ENCODE peak calls at places on chromosomes 1 and 21, in seven cellular contexts. One of them, this sample, is unnamed.

GRCh38 chr21:41397416-41397815 is 28.6 kb upstream of the MX1 start:
- DNase-seq in body of pancreas: no peak
- DNase-seq in K562: no peak
- DNase-seq in MCF 10A: no peak
- DNase-seq in mammary epithelial cell: no peak
- DNase-seq in AG10803: no peak
- DNase-seq in CD8-positive, alpha-beta T cell: no peak
- DNase-seq in this sample: no peak

GRCh38 chr1:228827026-228827425 is 91.7 kb downstream of the RHOU start:
- DNase-seq in body of pancreas: no peak
- DNase-seq in K562: no peak
- DNase-seq in MCF 10A: peak; percentile 53
- DNase-seq in mammary epithelial cell: no peak
- DNase-seq in AG10803: peak; percentile 1
- DNase-seq in CD8-positive, alpha-beta T cell: no peak
- DNase-seq in this sample: no peak

GRCh38 chr21:32946654-32947053 is 79.1 kb upstream of the OLIG2 start:
- DNase-seq in body of pancreas: no peak
- DNase-seq in K562: no peak
- DNase-seq in MCF 10A: no peak
- DNase-seq in mammary epithelial cell: no peak
- DNase-seq in AG10803: peak; percentile 1
- DNase-seq in CD8-positive, alpha-beta T cell: no peak
- DNase-seq in this sample: no peak

GRCh38 chr1:94072840-94073516 is 48.0 kb downstream of the ABCA4 start:
- DNase-seq in body of pancreas: no peak
- DNase-seq in K562: no peak
- DNase-seq in MCF 10A: no peak
- DNase-seq in mammary epithelial cell: no peak
- DNase-seq in AG10803: no peak
- DNase-seq in CD8-positive, alpha-beta T cell: no peak
- DNase-seq in this sample: no peak

GRCh38 chr1:30823627-30823968 is 66.0 kb upstream of the LAPTM5 start:
- DNase-seq in body of pancreas: no peak
- DNase-seq in K562: no peak
- DNase-seq in MCF 10A: no peak
- DNase-seq in mammary epithelial cell: no peak
- DNase-seq in AG10803: no peak
- DNase-seq in CD8-positive, alpha-beta T cell: no peak
- DNase-seq in this sample: peak; percentile 13

GRCh38 chr1:115668579-115668978 is 26.8 kb downstream of the VANGL1 start:
- DNase-seq in body of pancreas: no peak
- DNase-seq in K562: no peak
- DNase-seq in MCF 10A: no peak
- DNase-seq in mammary epithelial cell: peak; percentile 56
- DNase-seq in AG10803: no peak
- DNase-seq in CD8-positive, alpha-beta T cell: no peak
- DNase-seq in this sample: no peak

GRCh38 chr1:184532199-184532598 is 145.4 kb downstream of the C1orf21 start:
- DNase-seq in body of pancreas: no peak
- DNase-seq in K562: no peak
- DNase-seq in MCF 10A: no peak
- DNase-seq in mammary epithelial cell: peak; percentile 47
- DNase-seq in AG10803: no peak
- DNase-seq in CD8-positive, alpha-beta T cell: no peak
- DNase-seq in this sample: no peak

GRCh38 chr1:193680924-193681316 is 494.5 kb upstream of the B3GALT2 start:
- DNase-seq in body of pancreas: no peak
- DNase-seq in K562: no peak
- DNase-seq in MCF 10A: no peak
- DNase-seq in mammary epithelial cell: no peak
- DNase-seq in AG10803: no peak
- DNase-seq in CD8-positive, alpha-beta T cell: no peak
- DNase-seq in this sample: no peak

GRCh38 chr1:31310131-31310530 is 13.3 kb downstream of the ZCCHC17 start:
- DNase-seq in body of pancreas: no peak
- DNase-seq in K562: no peak
- DNase-seq in MCF 10A: no peak
- DNase-seq in mammary epithelial cell: no peak
- DNase-seq in AG10803: peak; percentile 89
- DNase-seq in CD8-positive, alpha-beta T cell: no peak
- DNase-seq in this sample: no peak

GRCh38 chr1:63747445-63747844 is 26.4 kb upstream of the ROR1 start:
- DNase-seq in body of pancreas: no peak
- DNase-seq in K562: no peak
- DNase-seq in MCF 10A: no peak
- DNase-seq in mammary epithelial cell: no peak
- DNase-seq in AG10803: no peak
- DNase-seq in CD8-positive, alpha-beta T cell: no peak
- DNase-seq in this sample: no peak

GRCh38 chr1:149940427-149940826 is 3.7 kb upstream of the MTMR11 start:
- DNase-seq in body of pancreas: no peak
- DNase-seq in K562: no peak
- DNase-seq in MCF 10A: no peak
- DNase-seq in mammary epithelial cell: no peak
- DNase-seq in AG10803: no peak
- DNase-seq in CD8-positive, alpha-beta T cell: no peak
- DNase-seq in this sample: no peak

GRCh38 chr1:149945206-149945605 is 8.5 kb upstream of the MTMR11 start:
- DNase-seq in body of pancreas: no peak
- DNase-seq in K562: no peak
- DNase-seq in MCF 10A: no peak
- DNase-seq in mammary epithelial cell: no peak
- DNase-seq in AG10803: no peak
- DNase-seq in CD8-positive, alpha-beta T cell: no peak
- DNase-seq in this sample: no peak

GRCh38 chr1:149942885-149943284 is 6.2 kb upstream of the MTMR11 start:
- DNase-seq in body of pancreas: no peak
- DNase-seq in K562: no peak
- DNase-seq in MCF 10A: no peak
- DNase-seq in mammary epithelial cell: no peak
- DNase-seq in AG10803: no peak
- DNase-seq in CD8-positive, alpha-beta T cell: no peak
- DNase-seq in this sample: no peak

GRCh38 chr1:149937779-149938178 is 1.1 kb upstream of the MTMR11 start:
- DNase-seq in body of pancreas: no peak
- DNase-seq in K562: no peak
- DNase-seq in MCF 10A: no peak
- DNase-seq in mammary epithelial cell: no peak
- DNase-seq in AG10803: no peak
- DNase-seq in CD8-positive, alpha-beta T cell: no peak
- DNase-seq in this sample: no peak

DNA sequence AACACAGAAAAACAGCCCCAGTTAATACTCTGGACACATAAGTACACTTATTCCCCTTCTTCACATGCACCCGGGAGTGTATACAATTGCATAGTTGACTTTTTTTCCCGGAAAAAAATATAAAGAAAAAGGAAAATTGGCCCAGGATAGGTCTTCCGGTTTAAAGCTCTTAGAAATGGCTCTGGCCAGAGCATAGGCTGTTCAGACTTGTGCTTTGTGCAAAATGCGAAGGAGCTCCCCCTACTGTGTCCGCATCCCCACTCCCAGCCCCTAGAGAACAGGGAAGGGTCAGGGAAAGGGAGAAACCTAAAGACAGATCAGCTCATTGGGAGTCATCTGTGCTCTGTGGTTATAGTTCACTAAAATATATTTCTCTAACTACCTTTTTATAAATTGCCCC is 5.5 kb upstream of the MTMR11 start:
- DNase-seq in body of pancreas: no peak
- DNase-seq in K562: peak; percentile 66
- DNase-seq in MCF 10A: peak; percentile 28
- DNase-seq in mammary epithelial cell: no peak
- DNase-seq in AG10803: no peak
- DNase-seq in CD8-positive, alpha-beta T cell: no peak
- DNase-seq in this sample: peak; percentile 28
- TF ChIP-seq CTCF in body of pancreas: no peak
- TF ChIP-seq CTCF in K562: peak; percentile 46
- TF ChIP-seq CTCF in MCF 10A: no peak
- TF ChIP-seq CTCF in mammary epithelial cell: no peak
- TF ChIP-seq CTCF in AG10803: peak; percentile 35
- TF ChIP-seq CTCF in CD8-positive, alpha-beta T cell: no peak
- TF ChIP-seq CTCF in this sample: peak; percentile 21

GRCh38 chr1:15384301-15384901 is 25.3 kb upstream of the EFHD2 start:
- DNase-seq in body of pancreas: no peak
- DNase-seq in K562: no peak
- DNase-seq in MCF 10A: no peak
- DNase-seq in mammary epithelial cell: no peak
- DNase-seq in AG10803: peak; percentile 11
- DNase-seq in CD8-positive, alpha-beta T cell: no peak
- DNase-seq in this sample: no peak
- TF ChIP-seq CTCF in body of pancreas: no peak
- TF ChIP-seq CTCF in K562: no peak
- TF ChIP-seq CTCF in MCF 10A: no peak
- TF ChIP-seq CTCF in mammary epithelial cell: no peak
- TF ChIP-seq CTCF in AG10803: no peak
- TF ChIP-seq CTCF in CD8-positive, alpha-beta T cell: no peak
- TF ChIP-seq CTCF in this sample: no peak

GRCh38 chr1:230317823-230318819 is 108.0 kb downstream of the PGBD5 start:
- DNase-seq in body of pancreas: peak; percentile 38
- DNase-seq in K562: no peak
- DNase-seq in MCF 10A: peak; percentile 73
- DNase-seq in mammary epithelial cell: no peak
- DNase-seq in AG10803: no peak
- DNase-seq in CD8-positive, alpha-beta T cell: no peak
- DNase-seq in this sample: peak; percentile 21
- TF ChIP-seq CTCF in body of pancreas: no peak
- TF ChIP-seq CTCF in K562: no peak
- TF ChIP-seq CTCF in MCF 10A: no peak
- TF ChIP-seq CTCF in mammary epithelial cell: no peak
- TF ChIP-seq CTCF in AG10803: no peak
- TF ChIP-seq CTCF in CD8-positive, alpha-beta T cell: no peak
- TF ChIP-seq CTCF in this sample: no peak

DNA sequence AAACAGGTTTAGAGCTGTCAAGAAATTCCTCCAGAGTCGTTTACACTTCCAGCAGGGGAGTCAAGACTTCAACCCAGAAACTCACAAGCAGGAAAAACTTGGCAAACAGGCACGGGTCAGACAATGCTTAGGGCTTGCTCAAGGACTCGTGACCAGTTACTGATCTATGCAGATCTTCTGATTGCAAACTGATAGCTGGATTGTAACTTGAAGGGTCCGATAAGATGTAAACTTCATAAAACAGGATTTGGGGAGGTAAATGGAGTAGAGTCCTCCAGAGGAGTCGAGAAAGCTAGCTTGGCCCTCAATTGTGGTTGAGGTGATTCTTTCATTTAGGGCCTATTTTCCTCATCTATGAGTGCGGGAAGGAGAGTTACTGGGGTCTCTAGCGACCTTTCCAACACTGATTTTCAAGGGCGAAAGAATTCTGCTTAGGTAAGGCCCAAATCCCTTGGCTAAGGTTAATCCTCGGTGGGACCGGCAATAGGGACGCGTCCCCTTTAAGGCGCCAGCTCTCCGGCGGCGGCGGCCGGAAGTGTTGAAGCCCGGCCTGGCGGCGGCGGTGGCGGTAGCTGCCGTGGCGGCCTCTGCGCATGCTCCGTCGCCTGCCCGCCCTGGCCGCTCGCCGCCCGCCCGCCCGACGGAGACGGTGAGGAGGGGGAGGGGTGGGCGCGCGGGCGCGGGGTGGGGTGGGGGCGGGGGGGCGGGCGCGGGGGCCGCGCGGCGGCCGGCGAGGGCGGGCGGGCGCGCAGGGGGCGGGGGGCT is at the start of gene GMEB1:
- DNase-seq in body of pancreas: peak; percentile 88
- DNase-seq in K562: peak; percentile 99
- DNase-seq in MCF 10A: peak; percentile 88
- DNase-seq in mammary epithelial cell: peak; percentile 80
- DNase-seq in AG10803: peak; percentile 84
- DNase-seq in CD8-positive, alpha-beta T cell: peak; percentile 81
- DNase-seq in this sample: peak; percentile 89
- TF ChIP-seq CTCF in body of pancreas: no peak
- TF ChIP-seq CTCF in K562: no peak
- TF ChIP-seq CTCF in MCF 10A: no peak
- TF ChIP-seq CTCF in mammary epithelial cell: no peak
- TF ChIP-seq CTCF in AG10803: peak; percentile 9
- TF ChIP-seq CTCF in CD8-positive, alpha-beta T cell: no peak
- TF ChIP-seq CTCF in this sample: no peak

DNA sequence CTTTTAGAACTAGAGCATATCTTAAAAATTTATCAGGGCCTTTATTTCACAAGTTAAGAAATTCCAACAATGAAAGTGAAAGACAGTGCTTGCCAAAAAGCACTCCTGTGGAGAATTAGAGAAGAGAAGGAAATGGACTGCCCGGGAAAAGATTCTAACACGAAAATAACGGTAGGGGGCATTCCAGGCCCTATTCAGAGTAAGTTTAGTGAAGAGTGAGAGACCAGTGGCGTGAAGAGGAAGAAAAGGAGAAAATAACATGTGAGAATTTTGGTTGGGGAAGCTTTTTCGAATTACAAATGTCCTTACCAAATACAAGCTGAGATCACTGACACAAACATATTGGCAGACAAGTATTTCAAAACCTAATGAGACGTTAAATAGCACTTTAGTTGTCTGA is 38.4 kb upstream of the RBM34 start:
- DNase-seq in body of pancreas: no peak
- DNase-seq in K562: no peak
- DNase-seq in MCF 10A: peak; percentile 44
- DNase-seq in mammary epithelial cell: peak; percentile 13
- DNase-seq in AG10803: peak; percentile 55
- DNase-seq in CD8-positive, alpha-beta T cell: no peak
- DNase-seq in this sample: peak; percentile 10
- TF ChIP-seq CTCF in body of pancreas: no peak
- TF ChIP-seq CTCF in K562: peak; percentile 46
- TF ChIP-seq CTCF in MCF 10A: peak; percentile 31
- TF ChIP-seq CTCF in mammary epithelial cell: peak; percentile 20
- TF ChIP-seq CTCF in AG10803: peak; percentile 53
- TF ChIP-seq CTCF in CD8-positive, alpha-beta T cell: no peak
- TF ChIP-seq CTCF in this sample: peak; percentile 13

DNA sequence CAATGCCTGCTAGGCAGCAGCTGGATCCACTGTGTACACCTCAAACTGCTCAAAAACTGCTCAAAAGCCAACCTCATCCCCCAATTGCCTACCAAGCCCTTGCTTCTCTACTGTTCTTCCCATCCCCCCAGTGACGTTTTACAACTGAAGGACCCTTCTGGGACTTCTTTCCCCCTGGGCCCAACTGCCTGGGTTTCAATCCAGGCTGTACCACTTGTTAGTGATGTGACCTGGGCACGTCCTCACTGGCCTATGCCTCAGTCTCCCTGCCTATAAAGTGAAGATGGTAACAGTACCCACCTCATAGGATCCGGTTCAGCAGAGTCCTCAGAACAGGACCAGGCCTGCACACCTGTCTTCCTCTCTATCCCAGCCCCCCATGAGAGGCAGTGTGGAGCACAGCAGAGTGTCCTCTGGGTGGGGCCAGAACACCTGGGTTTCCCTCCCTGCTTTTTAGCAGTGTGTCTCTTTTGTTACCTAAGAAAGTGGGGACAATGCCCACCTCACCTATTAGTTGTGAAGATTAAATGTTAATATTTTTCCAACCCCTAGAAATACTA is 1.9 kb upstream of the TEKT2 start:
- DNase-seq in body of pancreas: no peak
- DNase-seq in K562: no peak
- DNase-seq in MCF 10A: no peak
- DNase-seq in mammary epithelial cell: no peak
- DNase-seq in AG10803: no peak
- DNase-seq in CD8-positive, alpha-beta T cell: no peak
- DNase-seq in this sample: no peak
- TF ChIP-seq CTCF in body of pancreas: no peak
- TF ChIP-seq CTCF in K562: peak; percentile 39
- TF ChIP-seq CTCF in MCF 10A: no peak
- TF ChIP-seq CTCF in mammary epithelial cell: no peak
- TF ChIP-seq CTCF in AG10803: no peak
- TF ChIP-seq CTCF in CD8-positive, alpha-beta T cell: no peak
- TF ChIP-seq CTCF in this sample: no peak